ENCODE peak calls at places on chromosomes 6 and 20, in ten cellular contexts. One of them, this sample, is unnamed.
A peak's percentile ranks its signal among the peaks of the same experiment; 100 is the strongest.

GRCh38 chr20:58228484-58229197 is at the start of gene ANKRD60:
- DNase-seq in vagina: no peak
- DNase-seq in stomach: no peak
- DNase-seq in prostate gland: no peak
- DNase-seq in esophagus muscularis mucosa: no peak
- DNase-seq in HCT116: no peak
- DNase-seq in sigmoid colon: peak; percentile 59
- DNase-seq in K562: peak; percentile 77
- DNase-seq in breast epithelium: no peak
- DNase-seq in GM12892: no peak
- DNase-seq in this sample: no peak

GRCh38 chr20:51014797-51015722 is 7.8 kb downstream of the KCNG1 start:
- DNase-seq in vagina: no peak
- DNase-seq in stomach: peak; percentile 35
- DNase-seq in prostate gland: peak; percentile 38
- DNase-seq in esophagus muscularis mucosa: no peak
- DNase-seq in HCT116: no peak
- DNase-seq in sigmoid colon: no peak
- DNase-seq in K562: peak; percentile 69
- DNase-seq in breast epithelium: no peak
- DNase-seq in GM12892: no peak
- DNase-seq in this sample: peak; percentile 61

GRCh38 chr6:122845916-122846632 is 57.0 kb downstream of the SMPDL3A start:
- DNase-seq in vagina: no peak
- DNase-seq in stomach: no peak
- DNase-seq in prostate gland: no peak
- DNase-seq in esophagus muscularis mucosa: no peak
- DNase-seq in HCT116: no peak
- DNase-seq in sigmoid colon: no peak
- DNase-seq in K562: no peak
- DNase-seq in breast epithelium: no peak
- DNase-seq in GM12892: no peak
- DNase-seq in this sample: no peak

GRCh38 chr6:16322666-16323312 is 84.4 kb downstream of the GMPR start:
- DNase-seq in vagina: no peak
- DNase-seq in stomach: peak; percentile 49
- DNase-seq in prostate gland: peak; percentile 21
- DNase-seq in esophagus muscularis mucosa: no peak
- DNase-seq in HCT116: no peak
- DNase-seq in sigmoid colon: peak; percentile 81
- DNase-seq in K562: peak; percentile 78
- DNase-seq in breast epithelium: no peak
- DNase-seq in GM12892: no peak
- DNase-seq in this sample: peak; percentile 63

GRCh38 chr6:118645395-118645794 is 6.0 kb downstream of the CEP85L start:
- DNase-seq in vagina: no peak
- DNase-seq in stomach: no peak
- DNase-seq in prostate gland: no peak
- DNase-seq in esophagus muscularis mucosa: no peak
- DNase-seq in HCT116: no peak
- DNase-seq in sigmoid colon: no peak
- DNase-seq in K562: no peak
- DNase-seq in breast epithelium: no peak
- DNase-seq in GM12892: no peak
- DNase-seq in this sample: no peak

GRCh38 chr6:125623085-125623484 is 126.3 kb upstream of the HEY2 start:
- DNase-seq in vagina: no peak
- DNase-seq in stomach: no peak
- DNase-seq in prostate gland: no peak
- DNase-seq in esophagus muscularis mucosa: no peak
- DNase-seq in HCT116: no peak
- DNase-seq in sigmoid colon: no peak
- DNase-seq in K562: no peak
- DNase-seq in breast epithelium: no peak
- DNase-seq in GM12892: no peak
- DNase-seq in this sample: no peak

GRCh38 chr6:35219683-35220326 is 6.0 kb downstream of the SCUBE3 start:
- DNase-seq in vagina: no peak
- DNase-seq in stomach: no peak
- DNase-seq in prostate gland: no peak
- DNase-seq in esophagus muscularis mucosa: no peak
- DNase-seq in HCT116: no peak
- DNase-seq in sigmoid colon: no peak
- DNase-seq in K562: no peak
- DNase-seq in breast epithelium: no peak
- DNase-seq in GM12892: no peak
- DNase-seq in this sample: no peak

GRCh38 chr20:7003598-7003997 is 236.1 kb downstream of the BMP2 start:
- DNase-seq in vagina: no peak
- DNase-seq in stomach: no peak
- DNase-seq in prostate gland: no peak
- DNase-seq in esophagus muscularis mucosa: no peak
- DNase-seq in HCT116: no peak
- DNase-seq in sigmoid colon: no peak
- DNase-seq in K562: no peak
- DNase-seq in breast epithelium: no peak
- DNase-seq in GM12892: no peak
- DNase-seq in this sample: no peak

DNA sequence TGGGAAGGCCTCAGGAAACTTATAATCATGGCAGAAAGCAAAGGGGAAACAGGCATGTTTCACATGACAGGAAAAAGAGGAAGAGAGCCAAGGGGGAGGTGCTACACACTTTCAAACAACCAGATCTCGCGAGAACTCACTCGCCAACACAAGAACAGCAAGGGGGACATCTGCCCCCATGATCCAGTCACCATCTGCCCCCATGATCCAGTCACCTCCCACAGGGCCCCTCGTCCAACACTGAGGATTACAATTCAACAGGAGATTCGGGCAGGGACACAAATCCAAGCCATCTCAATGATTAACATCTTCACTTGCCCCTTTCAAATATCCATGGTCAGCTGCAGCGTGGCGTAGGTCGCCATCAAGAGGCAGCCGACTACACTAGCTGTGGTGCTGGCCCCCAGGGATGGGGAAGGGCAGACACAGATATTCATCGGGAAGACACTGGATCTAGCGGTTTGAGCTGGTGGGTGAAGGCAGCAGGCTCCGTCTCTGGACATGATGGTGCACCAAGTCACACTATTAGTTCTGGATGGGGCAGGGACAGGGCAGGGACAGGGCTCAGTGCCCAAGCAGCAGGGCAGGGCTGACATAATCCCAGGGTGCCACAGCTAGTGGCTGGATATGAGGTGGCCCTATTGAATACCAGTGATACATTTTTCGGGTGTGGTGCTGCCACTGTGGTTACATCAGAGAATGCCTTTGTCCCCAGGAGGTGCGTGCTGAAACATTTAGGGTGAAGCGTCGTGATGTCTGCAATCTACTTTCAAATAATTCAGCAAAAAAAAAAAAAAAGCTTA is 31.6 kb downstream of the TUBB2B start:
- DNase-seq in vagina: no peak
- DNase-seq in stomach: no peak
- DNase-seq in prostate gland: no peak
- DNase-seq in esophagus muscularis mucosa: no peak
- DNase-seq in HCT116: peak; percentile 19
- DNase-seq in sigmoid colon: no peak
- DNase-seq in K562: peak; percentile 29
- DNase-seq in breast epithelium: no peak
- DNase-seq in GM12892: no peak
- DNase-seq in this sample: no peak
- TF ChIP-seq POLR2A in vagina: no peak
- TF ChIP-seq POLR2A in stomach: no peak
- TF ChIP-seq POLR2A in prostate gland: no peak
- TF ChIP-seq POLR2A in esophagus muscularis mucosa: no peak
- TF ChIP-seq POLR2A in HCT116: no peak
- TF ChIP-seq POLR2A in sigmoid colon: no peak
- TF ChIP-seq POLR2A in K562: peak; percentile 67
- TF ChIP-seq POLR2A in breast epithelium: no peak
- TF ChIP-seq POLR2A in GM12892: no peak
- TF ChIP-seq POLR2A in this sample: no peak

GRCh38 chr6:167975449-167975848 is 22.0 kb upstream of the KIF25 start:
- DNase-seq in vagina: no peak
- DNase-seq in stomach: no peak
- DNase-seq in prostate gland: no peak
- DNase-seq in esophagus muscularis mucosa: no peak
- DNase-seq in HCT116: no peak
- DNase-seq in sigmoid colon: no peak
- DNase-seq in K562: no peak
- DNase-seq in breast epithelium: no peak
- DNase-seq in GM12892: no peak
- DNase-seq in this sample: no peak

GRCh38 chr6:167976708-167977107 is 20.8 kb upstream of the KIF25 start:
- DNase-seq in vagina: no peak
- DNase-seq in stomach: no peak
- DNase-seq in prostate gland: no peak
- DNase-seq in esophagus muscularis mucosa: no peak
- DNase-seq in HCT116: no peak
- DNase-seq in sigmoid colon: no peak
- DNase-seq in K562: no peak
- DNase-seq in breast epithelium: no peak
- DNase-seq in GM12892: no peak
- DNase-seq in this sample: no peak

GRCh38 chr6:167972193-167972592 is 25.3 kb upstream of the KIF25 start:
- DNase-seq in vagina: no peak
- DNase-seq in stomach: no peak
- DNase-seq in prostate gland: no peak
- DNase-seq in esophagus muscularis mucosa: no peak
- DNase-seq in HCT116: no peak
- DNase-seq in sigmoid colon: no peak
- DNase-seq in K562: no peak
- DNase-seq in breast epithelium: no peak
- DNase-seq in GM12892: no peak
- DNase-seq in this sample: no peak

GRCh38 chr6:167973092-167973880 is 24.2 kb upstream of the KIF25 start:
- DNase-seq in vagina: no peak
- DNase-seq in stomach: no peak
- DNase-seq in prostate gland: no peak
- DNase-seq in esophagus muscularis mucosa: no peak
- DNase-seq in HCT116: no peak
- DNase-seq in sigmoid colon: no peak
- DNase-seq in K562: no peak
- DNase-seq in breast epithelium: no peak
- DNase-seq in GM12892: no peak
- DNase-seq in this sample: no peak

GRCh38 chr6:167974644-167975344 is 22.7 kb upstream of the KIF25 start:
- DNase-seq in vagina: no peak
- DNase-seq in stomach: no peak
- DNase-seq in prostate gland: peak; percentile 68
- DNase-seq in esophagus muscularis mucosa: no peak
- DNase-seq in HCT116: no peak
- DNase-seq in sigmoid colon: no peak
- DNase-seq in K562: no peak
- DNase-seq in breast epithelium: no peak
- DNase-seq in GM12892: no peak
- DNase-seq in this sample: peak; percentile 68
- TF ChIP-seq POLR2AphosphoS5 in vagina: no peak
- TF ChIP-seq POLR2AphosphoS5 in stomach: no peak
- TF ChIP-seq POLR2AphosphoS5 in prostate gland: peak; percentile 54
- TF ChIP-seq POLR2AphosphoS5 in esophagus muscularis mucosa: no peak
- TF ChIP-seq POLR2AphosphoS5 in HCT116: no peak
- TF ChIP-seq POLR2AphosphoS5 in sigmoid colon: no peak
- TF ChIP-seq POLR2AphosphoS5 in K562: no peak
- TF ChIP-seq POLR2AphosphoS5 in breast epithelium: no peak
- TF ChIP-seq POLR2AphosphoS5 in GM12892: no peak
- TF ChIP-seq POLR2AphosphoS5 in this sample: no peak

GRCh38 chr6:79947191-79948173 is at the start of gene ELOVL4:
- DNase-seq in vagina: no peak
- DNase-seq in stomach: peak; percentile 47
- DNase-seq in prostate gland: peak; percentile 52
- DNase-seq in esophagus muscularis mucosa: no peak
- DNase-seq in HCT116: no peak
- DNase-seq in sigmoid colon: peak; percentile 85
- DNase-seq in K562: no peak
- DNase-seq in breast epithelium: peak; percentile 43
- DNase-seq in GM12892: peak; percentile 20
- DNase-seq in this sample: peak; percentile 47
- TF ChIP-seq POLR2A in vagina: peak; percentile 39
- TF ChIP-seq POLR2A in stomach: no peak
- TF ChIP-seq POLR2A in prostate gland: no peak
- TF ChIP-seq POLR2A in esophagus muscularis mucosa: no peak
- TF ChIP-seq POLR2A in HCT116: no peak
- TF ChIP-seq POLR2A in sigmoid colon: no peak
- TF ChIP-seq POLR2A in K562: no peak
- TF ChIP-seq POLR2A in breast epithelium: no peak
- TF ChIP-seq POLR2A in GM12892: no peak
- TF ChIP-seq POLR2A in this sample: peak; percentile 14

GRCh38 chr20:17611540-17612286 is 41.8 kb downstream of the DSTN start:
- DNase-seq in vagina: no peak
- DNase-seq in stomach: peak; percentile 72
- DNase-seq in prostate gland: no peak
- DNase-seq in esophagus muscularis mucosa: peak; percentile 92
- DNase-seq in HCT116: peak; percentile 6
- DNase-seq in sigmoid colon: peak; percentile 77
- DNase-seq in K562: no peak
- DNase-seq in breast epithelium: peak; percentile 29
- DNase-seq in GM12892: peak; percentile 23
- DNase-seq in this sample: peak; percentile 53

GRCh38 chr20:17613328-17614175 is 43.7 kb downstream of the DSTN start:
- DNase-seq in vagina: peak; percentile 93
- DNase-seq in stomach: peak; percentile 26
- DNase-seq in prostate gland: no peak
- DNase-seq in esophagus muscularis mucosa: peak; percentile 91
- DNase-seq in HCT116: no peak
- DNase-seq in sigmoid colon: peak; percentile 80
- DNase-seq in K562: no peak
- DNase-seq in breast epithelium: peak; percentile 17
- DNase-seq in GM12892: peak; percentile 4
- DNase-seq in this sample: peak; percentile 26

GRCh38 chr20:17611290-17611539 is 41.3 kb downstream of the DSTN start:
- DNase-seq in vagina: no peak
- DNase-seq in stomach: no peak
- DNase-seq in prostate gland: no peak
- DNase-seq in esophagus muscularis mucosa: no peak
- DNase-seq in HCT116: no peak
- DNase-seq in sigmoid colon: no peak
- DNase-seq in K562: no peak
- DNase-seq in breast epithelium: no peak
- DNase-seq in GM12892: no peak
- DNase-seq in this sample: no peak

GRCh38 chr20:17612975-17613327 is 43.1 kb downstream of the DSTN start:
- DNase-seq in vagina: no peak
- DNase-seq in stomach: no peak
- DNase-seq in prostate gland: no peak
- DNase-seq in esophagus muscularis mucosa: peak; percentile 90
- DNase-seq in HCT116: no peak
- DNase-seq in sigmoid colon: no peak
- DNase-seq in K562: no peak
- DNase-seq in breast epithelium: no peak
- DNase-seq in GM12892: peak; percentile 2
- DNase-seq in this sample: no peak

DNA sequence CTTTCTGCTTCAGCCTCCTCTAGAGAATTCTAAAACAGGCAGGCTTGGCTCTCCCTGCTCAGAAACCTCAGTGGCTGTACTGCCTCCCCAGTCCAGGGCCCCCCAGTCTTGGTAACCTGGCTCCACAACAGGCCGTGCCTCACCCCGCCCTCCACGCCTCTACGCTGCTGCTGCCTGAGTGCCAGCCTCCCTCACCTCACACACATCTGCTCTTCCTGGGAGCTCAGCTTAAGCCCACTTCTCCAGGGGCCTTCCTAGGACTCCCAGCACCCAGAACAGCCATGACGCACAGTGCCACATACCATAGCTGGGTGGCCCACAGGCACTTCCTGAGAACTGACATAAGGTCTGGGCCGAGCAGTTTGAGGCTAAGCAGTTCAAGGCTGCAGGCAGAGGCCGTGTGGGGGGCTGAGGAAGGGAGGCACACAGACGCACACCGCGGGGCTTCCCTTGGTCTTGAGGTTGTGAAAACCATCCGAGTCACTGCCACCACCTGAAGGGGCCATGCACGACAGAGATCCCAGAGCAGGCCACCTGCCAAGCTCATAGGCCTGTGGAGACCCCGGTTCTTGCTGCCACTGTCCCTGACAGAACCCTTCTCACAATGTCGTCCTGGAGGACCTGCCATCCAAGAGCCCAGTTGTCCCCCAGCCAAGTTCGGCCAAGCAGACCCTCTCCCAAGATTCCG is 42.6 kb downstream of the DSTN start:
- DNase-seq in vagina: no peak
- DNase-seq in stomach: no peak
- DNase-seq in prostate gland: no peak
- DNase-seq in esophagus muscularis mucosa: peak; percentile 91
- DNase-seq in HCT116: no peak
- DNase-seq in sigmoid colon: peak; percentile 91
- DNase-seq in K562: no peak
- DNase-seq in breast epithelium: peak; percentile 41
- DNase-seq in GM12892: no peak
- DNase-seq in this sample: peak; percentile 43
- TF ChIP-seq POLR2AphosphoS5 in vagina: peak; percentile 21
- TF ChIP-seq POLR2AphosphoS5 in stomach: peak; percentile 32
- TF ChIP-seq POLR2AphosphoS5 in prostate gland: no peak
- TF ChIP-seq POLR2AphosphoS5 in esophagus muscularis mucosa: peak; percentile 73
- TF ChIP-seq POLR2AphosphoS5 in HCT116: peak; percentile 20
- TF ChIP-seq POLR2AphosphoS5 in sigmoid colon: peak; percentile 94
- TF ChIP-seq POLR2AphosphoS5 in K562: no peak
- TF ChIP-seq POLR2AphosphoS5 in breast epithelium: peak; percentile 7
- TF ChIP-seq POLR2AphosphoS5 in GM12892: no peak
- TF ChIP-seq POLR2AphosphoS5 in this sample: peak; percentile 83

This sample was measured in transverse colon.